ENCODE peak calls at places on chromosome 13, in five cellular contexts. M is GM23338, X is Peyer's patch, F is tibial nerve, N is cardiac fibroblast. O is an unnamed sample.

GRCh38 chr13:37899753-37900152 is 30.2 kb upstream of the TRPC4 start:
- DNase-seq in M (no peak), X (no peak), F (no peak), N (no peak), O (no peak)

GRCh38 chr13:48265217-48265815 is 32.3 kb downstream of the ITM2B start:
- DNase-seq in M (no peak), X (peak), F (peak), N (no peak), O (peak)

GRCh38 chr13:96822900-96823299 is 171.4 kb downstream of the OXGR1 start:
- DNase-seq in M (peak), X (no peak), F (no peak), N (no peak), O (no peak)

GRCh38 chr13:78022164-78022877 is 103.7 kb upstream of the EDNRB start:
- DNase-seq in M (no peak), X (peak), F (peak), N (peak), O (peak)

GRCh38 chr13:42807236-42807635 is 25.9 kb downstream of the FAM216B start:
- DNase-seq in M (no peak), X (no peak), F (no peak), N (no peak), O (no peak)

GRCh38 chr13:44153536-44153935 is 220.1 kb upstream of the SERP2 start:
- DNase-seq in M (no peak), X (no peak), F (no peak), N (no peak), O (no peak)

GRCh38 chr13:55664178-55664577 is 1476.5 kb upstream of the PRR20A start:
- DNase-seq in M (peak), X (no peak), F (no peak), N (no peak), O (no peak)

GRCh38 chr13:23699271-23699670 is 129.1 kb downstream of the TNFRSF19 start:
- DNase-seq in M (no peak), X (no peak), F (no peak), N (no peak), O (no peak)

GRCh38 chr13:36981156-36981743 is 17.9 kb downstream of the ALG5 start:
- DNase-seq in M (peak), X (no peak), F (no peak), N (peak), O (no peak)

GRCh38 chr13:33636955-33637670 is 180.8 kb upstream of the RFC3 start:
- DNase-seq in M (no peak), X (no peak), F (no peak), N (no peak), O (no peak)

GRCh38 chr13:72565893-72566292 is 161.5 kb downstream of the MZT1 start:
- DNase-seq in M (peak), X (no peak), F (no peak), N (peak), O (no peak)

GRCh38 chr13:91200486-91200885 is 147.0 kb upstream of the MIR17HG start:
- DNase-seq in M (no peak), X (no peak), F (no peak), N (no peak), O (no peak)

GRCh38 chr13:31625115-31625514 is 114.2 kb upstream of the RXFP2 start:
- DNase-seq in M (no peak), X (no peak), F (no peak), N (no peak), O (no peak)

GRCh38 chr13:59452189-59452588 is 711.5 kb downstream of the DIAPH3 start:
- DNase-seq in M (no peak), X (no peak), F (no peak), N (no peak), O (no peak)

GRCh38 chr13:74288361-74288911 is 154.2 kb upstream of the KLF12 start:
- DNase-seq in M (peak), X (peak), F (no peak), N (peak), O (no peak)

GRCh38 chr13:34847751-34848150 is 94.3 kb upstream of the NBEA start:
- DNase-seq in M (peak), X (no peak), F (no peak), N (no peak), O (no peak)

GRCh38 chr13:84430441-84430840 is 548.2 kb upstream of the SLITRK1 start:
- DNase-seq in M (no peak), X (no peak), F (no peak), N (peak), O (no peak)

GRCh38 chr13:46405457-46405856 is 18.4 kb upstream of the RUBCNL start:
- DNase-seq in M (no peak), X (no peak), F (no peak), N (no peak), O (no peak)

GRCh38 chr13:48500652-48501197 is 32.2 kb downstream of the RCBTB2 start:
- DNase-seq in M (peak), X (no peak), F (no peak), N (peak), O (peak)

DNA sequence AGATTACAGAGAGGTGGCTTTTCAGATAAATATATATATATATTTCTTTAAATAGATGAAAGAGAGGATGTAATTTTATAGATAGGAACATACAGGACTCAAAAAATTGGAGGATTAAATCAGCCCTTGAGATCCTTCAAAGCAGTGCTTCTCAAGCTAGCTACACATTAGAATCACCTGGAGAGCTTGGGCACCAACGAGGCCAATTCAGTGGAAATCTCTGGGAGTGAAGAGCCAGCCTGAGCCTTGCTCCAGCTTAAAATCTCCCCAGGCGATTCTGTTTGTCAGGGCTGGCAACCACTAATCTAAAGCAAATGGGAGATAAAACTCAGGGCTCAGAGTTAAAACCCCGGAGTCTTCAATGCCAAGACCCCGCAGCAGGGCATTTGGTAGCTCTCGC is 15.0 kb upstream of the CLN5 start:
- DNase-seq in M (no peak), X (no peak), F (no peak), N (no peak), O (no peak)
- H3K4me3 ChIP-seq in M (no peak), X (no peak), F (no peak), N (no peak), O (no peak)

DNA sequence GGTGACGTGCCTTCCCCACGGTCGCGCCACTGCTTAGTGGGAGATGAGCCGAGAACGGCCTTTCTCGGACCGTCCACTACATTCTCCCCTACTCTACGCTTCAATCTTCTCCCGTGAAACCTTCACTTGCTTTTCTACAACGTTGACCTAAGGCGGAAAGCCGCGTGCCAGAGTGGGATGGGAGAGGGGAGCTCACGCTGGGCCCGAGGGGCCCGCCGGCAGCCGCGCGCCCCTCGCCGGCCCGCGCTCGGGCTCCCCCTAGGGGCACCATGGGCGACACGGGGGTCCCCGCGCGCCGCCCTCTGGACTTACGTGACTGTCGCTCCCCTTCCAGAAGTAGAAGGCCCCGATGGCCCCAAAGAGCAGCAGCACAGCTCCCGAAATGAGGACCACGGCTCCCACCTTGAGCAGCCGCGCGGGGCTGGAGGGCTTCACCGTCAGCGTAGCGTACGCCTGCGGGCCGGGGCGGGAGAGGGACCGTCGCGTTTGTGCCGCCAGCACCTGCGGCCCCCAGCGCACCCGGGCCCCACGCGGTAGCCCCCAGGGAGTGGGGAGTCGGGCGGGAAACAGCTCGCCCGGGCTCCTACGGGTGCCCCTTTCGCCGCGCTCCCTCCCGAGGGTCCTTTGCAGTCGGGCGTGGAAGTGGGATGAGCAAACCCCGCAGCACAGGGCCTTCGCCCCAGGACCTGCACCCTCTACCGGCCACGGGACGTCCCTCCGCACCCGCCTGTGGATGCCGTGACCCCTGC is 727 bp downstream of the CNMD start:
- DNase-seq in M (peak), X (no peak), F (no peak), N (peak), O (no peak)
- TF ChIP-seq CTCF in M (peak), X (no peak), F (no peak), N (no peak), O (peak)

DNA sequence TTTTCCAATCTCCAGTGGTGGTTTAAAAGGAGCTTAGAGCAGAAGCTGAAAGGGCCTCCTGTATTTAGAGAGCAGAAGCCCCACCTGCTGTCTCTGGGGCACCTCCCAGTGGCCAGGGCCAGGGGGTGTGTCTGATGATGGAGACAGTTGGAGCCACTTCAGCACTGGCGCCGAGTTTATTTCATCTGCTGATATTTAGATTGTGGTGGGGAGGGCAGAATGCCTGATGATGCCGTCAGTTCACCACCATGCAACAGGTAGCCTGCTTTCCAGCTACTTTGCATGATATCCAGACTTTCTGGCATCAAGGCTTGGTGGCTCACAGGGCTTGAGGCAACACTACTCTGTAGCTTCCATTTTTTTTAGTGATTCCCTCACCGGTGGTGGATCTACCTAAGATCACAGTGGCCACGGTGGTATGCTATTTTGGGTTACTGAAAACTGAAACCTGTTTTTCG is 371.9 kb downstream of the KCNRG start:
- DNase-seq in M (peak), X (peak), F (peak), N (no peak), O (no peak)
- H3K4me3 ChIP-seq in M (peak), X (no peak), F (peak), N (no peak), O (no peak)

GRCh38 chr13:39777527-39778061 is 122.1 kb downstream of the COG6 start:
- DNase-seq in M (peak), X (no peak), F (no peak), N (peak), O (no peak)
- TF ChIP-seq CTCF in M (peak), X (peak), F (peak), N (peak), O (peak)

DNA sequence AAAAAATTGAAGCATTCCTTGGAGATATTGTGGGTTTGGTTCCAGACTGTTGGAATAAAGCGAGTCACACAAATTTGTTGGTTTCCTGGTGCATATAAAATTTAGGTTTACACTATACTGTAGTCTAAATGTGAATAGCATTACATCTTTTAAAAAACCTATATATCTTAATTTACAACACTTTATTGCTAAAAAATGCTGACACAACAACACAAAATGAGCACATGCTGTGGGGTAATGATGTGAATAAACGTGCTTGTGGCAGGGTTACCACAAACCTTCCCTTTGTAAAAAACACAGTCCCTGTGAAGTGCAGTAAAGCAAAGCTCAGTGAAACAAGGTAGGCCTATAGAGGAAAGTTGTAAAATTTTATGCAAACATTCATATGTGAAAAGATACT is 27.7 kb downstream of the MPHOSPH8 start:
- DNase-seq in M (no peak), X (no peak), F (no peak), N (no peak), O (no peak)
- H3K4me3 ChIP-seq in M (no peak), X (no peak), F (no peak), N (no peak), O (no peak)

DNA sequence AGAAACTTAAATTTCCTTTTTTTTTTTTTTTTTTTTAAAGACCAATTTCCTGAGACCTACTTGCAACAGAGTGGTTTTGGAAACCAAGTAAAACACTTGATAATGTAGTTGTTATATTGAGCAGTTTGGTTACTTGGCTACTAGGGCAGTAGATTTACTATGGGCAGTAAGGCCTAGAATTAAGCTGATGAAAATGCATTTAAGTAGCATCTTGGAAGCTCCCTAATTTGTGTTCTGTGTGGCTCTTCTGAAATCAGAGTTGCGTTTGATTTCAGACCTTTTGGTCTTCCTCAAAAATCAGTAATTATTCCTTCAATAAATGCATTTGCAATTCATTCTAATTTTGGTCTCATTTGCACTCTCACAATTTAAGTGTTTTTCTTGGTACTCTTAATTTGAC is 810 bp downstream of the GPR180 start:
- DNase-seq in M (no peak), X (no peak), F (no peak), N (no peak), O (no peak)
- TF ChIP-seq CTCF in M (no peak), X (no peak), F (no peak), N (no peak), O (no peak)

GRCh38 chr13:111115841-111116500 is 861 bp downstream of the ARHGEF7 start:
- DNase-seq in M (peak), X (no peak), F (peak), N (peak), O (no peak)
- H3K4me3 ChIP-seq in M (peak), X (peak), F (peak), N (peak), O (no peak)

GRCh38 chr13:105783261-105783660 is 752.2 kb downstream of the EFNB2 start:
- DNase-seq in M (no peak), X (no peak), F (no peak), N (no peak), O (no peak)
- TF ChIP-seq CTCF in M (no peak), X (no peak), F (no peak), N (no peak), O (no peak)

GRCh38 chr13:62510906-62511655 is 1095.4 kb upstream of the PCDH20 start:
- DNase-seq in M (peak), X (no peak), F (no peak), N (no peak), O (no peak)
- H3K4me3 ChIP-seq in M (no peak), X (no peak), F (no peak), N (no peak), O (no peak)